ENCODE peak calls at places on chromosomes 13 and 19, in four cellular contexts. One of them, this sample, is unnamed.

GRCh38 chr13:66225071-66225470 is 1005.1 kb downstream of the PCDH9 start:
- DNase-seq in tibial nerve: no peak
- DNase-seq in astrocyte of the spinal cord: no peak
- DNase-seq in HepG2: no peak
- DNase-seq in this sample: no peak

GRCh38 chr13:24618219-24618955 is 61.8 kb upstream of the ATP12A start:
- DNase-seq in astrocyte of the spinal cord: no peak
- DNase-seq in HepG2: no peak
- DNase-seq in tibial nerve: no peak
- DNase-seq in this sample: no peak

GRCh38 chr19:29712744-29713516 is 2.1 kb downstream of the C19orf12 start:
- DNase-seq in tibial nerve: no peak
- DNase-seq in astrocyte of the spinal cord: no peak
- DNase-seq in HepG2: no peak
- DNase-seq in this sample: no peak

GRCh38 chr13:114203536-114203935 is 24.5 kb downstream of the CFAP97D2 start:
- DNase-seq in tibial nerve: no peak
- DNase-seq in astrocyte of the spinal cord: no peak
- DNase-seq in HepG2: no peak
- DNase-seq in this sample: no peak

GRCh38 chr19:44814132-44814470 is 5.2 kb downstream of the BCAM start:
- DNase-seq in tibial nerve: no peak
- DNase-seq in astrocyte of the spinal cord: no peak
- DNase-seq in HepG2: no peak
- DNase-seq in this sample: no peak

GRCh38 chr19:40763963-40764362 is 11.4 kb upstream of the MIA start:
- DNase-seq in astrocyte of the spinal cord: no peak
- DNase-seq in HepG2: no peak
- DNase-seq in tibial nerve: no peak
- DNase-seq in this sample: no peak

GRCh38 chr19:6693056-6693471 is 23.1 kb upstream of the TNFSF14 start:
- DNase-seq in tibial nerve: no peak
- DNase-seq in astrocyte of the spinal cord: no peak
- DNase-seq in HepG2: no peak
- DNase-seq in this sample: no peak

GRCh38 chr13:103772576-103772975 is 706.4 kb upstream of the SLC10A2 start:
- DNase-seq in tibial nerve: no peak
- DNase-seq in HepG2: peak
- DNase-seq in astrocyte of the spinal cord: no peak
- DNase-seq in this sample: no peak

GRCh38 chr13:38308736-38309135 is 40.9 kb upstream of the UFM1 start:
- DNase-seq in astrocyte of the spinal cord: peak
- DNase-seq in HepG2: no peak
- DNase-seq in tibial nerve: no peak
- DNase-seq in this sample: no peak

GRCh38 chr13:47594833-47595232 is 406.2 kb downstream of the SUCLA2 start:
- DNase-seq in HepG2: no peak
- DNase-seq in astrocyte of the spinal cord: no peak
- DNase-seq in tibial nerve: no peak
- DNase-seq in this sample: no peak

GRCh38 chr19:33702606-33703437 is 81.1 kb downstream of the CHST8 start:
- DNase-seq in tibial nerve: no peak
- DNase-seq in HepG2: no peak
- DNase-seq in astrocyte of the spinal cord: no peak
- DNase-seq in this sample: no peak

GRCh38 chr13:111418101-111418500 is 97.7 kb downstream of the TEX29 start:
- DNase-seq in HepG2: no peak
- DNase-seq in tibial nerve: no peak
- DNase-seq in astrocyte of the spinal cord: no peak
- DNase-seq in this sample: no peak

GRCh38 chr13:110475550-110476219 is 85.8 kb downstream of the RAB20 start:
- DNase-seq in astrocyte of the spinal cord: no peak
- DNase-seq in tibial nerve: no peak
- DNase-seq in HepG2: no peak
- DNase-seq in this sample: no peak

GRCh38 chr13:74093691-74094090 is 40.5 kb downstream of the KLF12 start:
- DNase-seq in tibial nerve: no peak
- DNase-seq in astrocyte of the spinal cord: no peak
- DNase-seq in HepG2: no peak
- DNase-seq in this sample: no peak

GRCh38 chr13:36551445-36551844 is 119.2 kb downstream of the CCNA1 start:
- DNase-seq in HepG2: no peak
- DNase-seq in tibial nerve: no peak
- DNase-seq in astrocyte of the spinal cord: no peak
- DNase-seq in this sample: no peak

GRCh38 chr13:97395437-97396136 is 38.4 kb upstream of the RAP2A start:
- DNase-seq in astrocyte of the spinal cord: peak
- DNase-seq in tibial nerve: no peak
- DNase-seq in HepG2: no peak
- DNase-seq in this sample: no peak

GRCh38 chr13:49858183-49858856 is 65.8 kb upstream of the KPNA3 start:
- DNase-seq in HepG2: peak
- DNase-seq in astrocyte of the spinal cord: peak
- DNase-seq in tibial nerve: no peak
- DNase-seq in this sample: peak

GRCh38 chr13:23578411-23579071 is 8.3 kb downstream of the TNFRSF19 start:
- DNase-seq in astrocyte of the spinal cord: peak
- DNase-seq in HepG2: peak
- DNase-seq in tibial nerve: peak
- DNase-seq in this sample: no peak

GRCh38 chr13:107238262-107238661 is 670.3 kb upstream of the ARGLU1 start:
- DNase-seq in tibial nerve: no peak
- DNase-seq in HepG2: no peak
- DNase-seq in astrocyte of the spinal cord: no peak
- DNase-seq in this sample: no peak

GRCh38 chr13:24217601-24218281 is 57.2 kb downstream of the SPATA13 start:
- DNase-seq in HepG2: peak
- DNase-seq in astrocyte of the spinal cord: no peak
- DNase-seq in tibial nerve: no peak
- DNase-seq in this sample: no peak

GRCh38 chr13:27644302-27644701 is 22.6 kb downstream of the POLR1D start:
- DNase-seq in astrocyte of the spinal cord: peak
- DNase-seq in HepG2: no peak
- DNase-seq in tibial nerve: no peak
- DNase-seq in this sample: no peak

GRCh38 chr13:51906581-51906980 is 44.8 kb downstream of the CCDC70 start:
- DNase-seq in astrocyte of the spinal cord: peak
- DNase-seq in HepG2: peak
- DNase-seq in tibial nerve: no peak
- DNase-seq in this sample: peak

GRCh38 chr13:26785845-26786630 is 25.5 kb upstream of the GPR12 start:
- DNase-seq in tibial nerve: no peak
- DNase-seq in HepG2: no peak
- DNase-seq in astrocyte of the spinal cord: no peak
- DNase-seq in this sample: no peak

DNA sequence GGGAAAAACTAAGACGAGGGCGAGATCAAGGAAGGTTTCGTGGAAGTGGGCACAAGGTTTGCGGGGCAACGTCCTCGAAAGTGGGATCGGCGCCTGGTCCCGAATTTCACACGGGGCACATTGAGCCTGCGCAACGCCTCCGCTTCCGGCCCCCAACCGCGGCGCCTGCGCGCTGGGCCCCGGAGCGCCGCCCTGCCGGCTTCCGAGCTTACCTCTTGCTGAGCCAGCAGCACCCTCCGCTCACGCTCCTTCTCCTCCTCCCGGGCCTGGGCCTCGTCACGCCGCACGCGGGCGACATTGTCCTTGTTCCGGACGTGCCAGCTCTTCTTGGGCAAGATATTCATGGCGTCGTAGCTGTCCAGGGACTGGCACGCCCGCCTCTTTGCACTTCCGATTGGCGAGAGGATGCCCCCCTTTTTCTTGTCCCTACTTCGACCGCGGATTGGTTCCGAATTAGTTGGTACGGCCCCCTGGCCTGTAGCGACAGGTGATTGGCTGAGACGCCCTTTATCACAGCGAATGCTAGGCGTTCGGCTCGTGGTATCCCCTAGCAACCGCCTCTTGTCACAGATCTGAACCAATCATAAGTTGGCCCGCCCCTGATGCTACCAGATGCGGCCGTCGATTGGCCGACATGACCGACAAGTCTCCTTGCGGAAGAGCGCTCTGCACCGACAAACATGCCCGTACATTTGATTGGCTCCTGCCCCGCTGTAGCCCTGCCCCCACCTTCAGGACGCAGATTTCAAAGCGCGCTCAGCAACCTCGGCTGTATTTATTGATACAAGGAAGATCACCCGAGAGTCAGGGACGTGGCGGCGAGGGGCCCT is at the start of gene LENG1:
- DNase-seq in HepG2: peak
- DNase-seq in tibial nerve: peak
- DNase-seq in astrocyte of the spinal cord: peak
- DNase-seq in this sample: peak
- TF ChIP-seq CTCF in HepG2: peak
- TF ChIP-seq CTCF in tibial nerve: peak
- TF ChIP-seq CTCF in astrocyte of the spinal cord: peak
- TF ChIP-seq CTCF in this sample: peak

GRCh38 chr19:38559428-38560401 is 58.0 kb downstream of the MAP4K1 start:
- DNase-seq in tibial nerve: no peak
- DNase-seq in astrocyte of the spinal cord: no peak
- DNase-seq in HepG2: no peak
- DNase-seq in this sample: no peak

GRCh38 chr19:38555200-38555599 is 62.6 kb downstream of the MAP4K1 start:
- DNase-seq in tibial nerve: no peak
- DNase-seq in astrocyte of the spinal cord: no peak
- DNase-seq in HepG2: no peak
- DNase-seq in this sample: no peak

GRCh38 chr19:38556521-38557174 is 61.1 kb downstream of the MAP4K1 start:
- DNase-seq in HepG2: no peak
- DNase-seq in astrocyte of the spinal cord: no peak
- DNase-seq in tibial nerve: no peak
- DNase-seq in this sample: no peak

GRCh38 chr19:38554676-38555141 is 63.0 kb downstream of the MAP4K1 start:
- DNase-seq in astrocyte of the spinal cord: no peak
- DNase-seq in HepG2: no peak
- DNase-seq in tibial nerve: no peak
- DNase-seq in this sample: no peak

DNA sequence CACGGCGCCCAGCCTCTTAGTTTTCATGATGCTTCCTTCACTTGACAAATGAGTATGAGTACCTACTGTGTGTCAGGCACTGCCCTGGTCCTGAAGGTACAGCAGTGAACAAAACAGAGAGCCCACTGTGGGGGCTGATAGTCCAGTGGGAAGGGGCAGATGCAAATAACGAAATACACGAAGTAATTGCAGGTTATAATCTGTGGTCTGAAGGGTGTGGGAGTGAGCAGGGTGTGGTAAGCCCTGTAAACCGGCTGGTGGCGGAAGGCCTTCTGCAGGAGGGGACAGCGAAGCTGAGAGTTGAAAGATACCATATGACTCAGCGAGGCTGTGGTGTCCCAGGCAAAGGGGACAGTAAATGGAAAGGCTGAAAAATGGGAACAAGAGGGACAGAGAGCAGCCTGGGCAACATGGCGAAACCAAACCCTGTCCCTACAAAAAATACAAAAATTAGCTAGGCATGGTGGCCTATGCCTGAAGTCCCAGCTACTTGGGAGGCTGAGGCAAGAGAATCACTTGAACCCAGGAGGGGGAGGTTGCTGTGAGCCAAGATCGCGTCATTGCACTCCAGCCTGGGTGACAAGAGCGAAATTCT is 60.5 kb downstream of the MAP4K1 start:
- DNase-seq in astrocyte of the spinal cord: no peak
- DNase-seq in tibial nerve: no peak
- DNase-seq in HepG2: no peak
- DNase-seq in this sample: no peak
- H3K4me3 ChIP-seq in astrocyte of the spinal cord: no peak
- H3K4me3 ChIP-seq in tibial nerve: no peak
- H3K4me3 ChIP-seq in HepG2: no peak
- H3K4me3 ChIP-seq in this sample: no peak

DNA sequence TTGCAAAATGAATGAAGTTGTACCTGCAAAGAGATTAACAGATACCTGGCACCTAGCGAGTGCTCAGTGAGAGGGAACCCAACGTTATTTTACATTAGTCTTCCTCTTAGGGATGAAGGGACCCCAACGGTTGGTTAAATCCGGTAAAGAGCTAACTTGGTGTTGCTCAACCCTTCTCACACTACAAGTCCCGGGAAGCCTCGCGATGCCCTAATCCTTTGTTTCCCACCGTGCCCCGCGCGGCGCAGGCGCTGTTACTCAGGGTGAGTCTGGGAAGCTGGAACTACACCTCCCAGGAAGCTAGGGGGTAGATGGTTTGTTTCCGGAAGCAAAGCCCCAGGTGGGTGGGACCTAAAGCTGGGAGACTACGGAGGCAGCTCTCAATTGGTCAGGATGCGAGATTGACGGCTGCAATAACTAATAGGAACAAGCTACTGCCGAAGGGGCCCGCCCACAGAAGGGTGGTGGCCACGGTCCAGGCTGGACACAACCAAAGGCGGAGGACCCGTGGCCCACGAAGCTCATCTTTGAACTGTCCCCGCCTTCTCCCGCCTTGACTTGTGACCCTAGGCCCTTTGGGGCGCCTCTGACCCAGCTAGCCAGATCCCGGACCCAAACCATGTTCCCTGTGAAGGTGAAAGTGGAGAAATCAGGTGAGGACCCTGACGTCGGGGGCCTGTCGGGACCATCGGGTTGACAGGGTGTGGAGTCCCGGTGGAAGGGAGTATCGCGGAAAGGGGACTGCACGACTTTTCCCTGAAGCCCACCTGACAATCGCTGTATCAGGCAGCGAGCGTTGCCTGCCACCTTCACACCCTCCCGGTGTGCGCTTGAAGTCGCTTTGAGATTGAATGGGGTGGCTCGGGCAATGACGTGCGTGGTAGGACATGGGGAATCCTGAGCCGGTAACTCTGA is at the start of gene LIN37:
- DNase-seq in astrocyte of the spinal cord: peak
- DNase-seq in HepG2: peak
- DNase-seq in tibial nerve: peak
- DNase-seq in this sample: peak
- TF ChIP-seq CTCF in astrocyte of the spinal cord: no peak
- TF ChIP-seq CTCF in HepG2: no peak
- TF ChIP-seq CTCF in tibial nerve: peak
- TF ChIP-seq CTCF in this sample: no peak

DNA sequence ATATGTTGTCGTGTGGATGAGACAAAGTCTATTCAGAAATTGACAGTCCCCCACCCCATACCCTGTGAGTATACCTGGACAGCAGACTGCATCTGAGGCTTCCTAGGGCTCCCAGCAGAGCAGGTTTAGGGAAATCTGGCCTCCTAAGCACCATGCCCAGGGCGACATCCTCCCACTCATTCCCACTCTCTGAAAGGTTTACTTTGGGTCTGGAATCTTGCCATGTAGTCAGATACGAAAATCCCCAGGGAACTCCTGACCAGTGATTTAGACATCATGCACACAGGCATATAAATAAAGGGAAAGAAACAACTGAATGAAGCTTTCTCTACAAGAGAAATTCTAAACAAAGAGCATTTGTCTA is 717 bp upstream of the NALCN start:
- DNase-seq in astrocyte of the spinal cord: peak
- DNase-seq in tibial nerve: no peak
- DNase-seq in HepG2: no peak
- DNase-seq in this sample: no peak
- H3K4me3 ChIP-seq in astrocyte of the spinal cord: peak
- H3K4me3 ChIP-seq in tibial nerve: no peak
- H3K4me3 ChIP-seq in HepG2: no peak
- H3K4me3 ChIP-seq in this sample: no peak

This sample was measured in LNCaP clone FGC.